ENCODE peak calls at places on chromosomes 11 and 22, in four cellular contexts. N, C, I and Y are unnamed samples.

GRCh38 chr11:68763181-68763721 is 11.9 kb upstream of the TESMIN start:
- DNase-seq in I (no peak), C (no peak), N (no peak), Y (no peak)

GRCh38 chr11:77779935-77780334 is 40.6 kb downstream of the RSF1 start:
- DNase-seq in I (peak), C (no peak), N (no peak), Y (no peak)

GRCh38 chr22:43890901-43891331 is 897 bp downstream of the PNPLA5 start:
- DNase-seq in C (no peak), I (no peak), N (no peak), Y (no peak)

GRCh38 chr11:6249822-6250555 is 9.6 kb upstream of the CCKBR start:
- DNase-seq in N (no peak), C (peak), I (peak), Y (no peak)

GRCh38 chr11:75240381-75241035 is at the start of gene TPBGL:
- DNase-seq in N (peak), I (no peak), C (no peak), Y (peak)

GRCh38 chr11:121645596-121645995 is 192.8 kb upstream of the SORL1-AS1 start:
- DNase-seq in C (no peak), I (peak), N (no peak), Y (no peak)

GRCh38 chr11:64233913-64234839 is at the start of gene VEGFB:
- DNase-seq in N (peak), I (peak), C (peak), Y (peak)

GRCh38 chr11:68904458-68904847 is 762 bp downstream of the IGHMBP2 start:
- DNase-seq in C (no peak), N (peak), I (peak), Y (no peak)

GRCh38 chr11:858053-858992 is 15.7 kb downstream of the TSPAN4 start:
- DNase-seq in C (no peak), N (no peak), I (no peak), Y (no peak)